ENCODE peak calls at places on chromosomes 3 and 15, in six cellular contexts. Q, T, O, V, C and L are unnamed samples.

GRCh38 chr15:41955100-41955499 is 17.3 kb downstream of the EHD4 start:
- DNase-seq in Q (no peak), T (no peak), O (no peak), V (peak), C (no peak), L (no peak)

GRCh38 chr3:43707998-43708397 is 17.3 kb downstream of the ABHD5 start:
- DNase-seq in Q (no peak), T (no peak), O (no peak), V (no peak), C (no peak), L (no peak)

GRCh38 chr15:64854041-64854440 is 12.3 kb downstream of the PLEKHO2 start:
- DNase-seq in Q (no peak), T (no peak), O (no peak), V (no peak), C (no peak), L (no peak)

GRCh38 chr3:53464424-53464823 is 30.0 kb upstream of the CACNA1D start:
- DNase-seq in Q (no peak), T (no peak), O (no peak), V (no peak), C (no peak), L (no peak)

GRCh38 chr15:23645379-23646164 is 2.1 kb downstream of the MAGEL2 start:
- DNase-seq in Q (no peak), T (no peak), O (no peak), V (no peak), C (no peak), L (no peak)

GRCh38 chr3:168796339-168796738 is 700.6 kb upstream of the GOLIM4 start:
- DNase-seq in Q (no peak), T (no peak), O (no peak), V (no peak), C (no peak), L (no peak)

GRCh38 chr15:37204698-37205097 is 104.3 kb upstream of the MEIS2 start:
- DNase-seq in Q (no peak), T (no peak), O (no peak), V (no peak), C (no peak), L (peak)

GRCh38 chr3:196726788-196727675 is 12.6 kb upstream of the PAK2 start:
- DNase-seq in Q (no peak), T (peak), O (no peak), V (no peak), C (no peak), L (no peak)

GRCh38 chr3:94011208-94011842 is 17.1 kb downstream of the STX19 start:
- DNase-seq in Q (no peak), T (no peak), O (no peak), V (no peak), C (no peak), L (no peak)